ENCODE peak calls at places on chromosomes 5 and 9, in nine cellular contexts. I is RWPE2, E is epithelial cell of esophagus, B is brain microvascular endothelial cell, A is cardiac muscle cell, R is AG10803, L is stomach, M is coronary artery, O is fibroblast of lung. X is an unnamed sample.
A peak's percentile ranks its signal among the peaks of the same experiment; 100 is the strongest.

GRCh38 chr5:83441752-83442151 is 29.8 kb upstream of the VCAN start:
- DNase-seq in I (no peak), E (peak; percentile 4), B (no peak), A (no peak), R (no peak), L (no peak), M (no peak), O (no peak), X (no peak)

GRCh38 chr9:77744877-77745435 is 96.8 kb upstream of the GNA14 start:
- DNase-seq in I (no peak), E (no peak), B (no peak), A (no peak), R (no peak), L (no peak), M (no peak), O (peak; percentile 19), X (no peak)

GRCh38 chr5:98372351-98372750 is 401.1 kb upstream of the RGMB start:
- DNase-seq in I (no peak), E (no peak), B (no peak), A (peak; percentile 56), R (peak; percentile 4), L (no peak), M (no peak), O (peak; percentile 53), X (no peak)

GRCh38 chr5:109996246-109996645 is 306.5 kb downstream of the MAN2A1 start:
- DNase-seq in I (no peak), E (no peak), B (no peak), A (no peak), R (no peak), L (no peak), M (no peak), O (peak; percentile 6), X (no peak)

GRCh38 chr9:124040186-124040920 is 28.8 kb downstream of the LHX2 start:
- DNase-seq in I (no peak), E (no peak), B (peak; percentile 38), A (peak; percentile 38), R (peak; percentile 28), L (no peak), M (no peak), O (no peak), X (peak; percentile 48)

GRCh38 chr9:89274838-89275237 is 36.2 kb upstream of the CKS2 start:
- DNase-seq in I (no peak), E (peak; percentile 72), B (peak; percentile 94), A (peak; percentile 89), R (peak; percentile 97), L (no peak), M (no peak), O (peak; percentile 95), X (peak; percentile 73)

GRCh38 chr5:175524211-175524610 is 45.9 kb downstream of the SFXN1 start:
- DNase-seq in I (no peak), E (no peak), B (no peak), A (no peak), R (no peak), L (no peak), M (no peak), O (no peak), X (no peak)

GRCh38 chr5:83527191-83527590 is 55.6 kb downstream of the VCAN start:
- DNase-seq in I (no peak), E (no peak), B (no peak), A (no peak), R (no peak), L (no peak), M (no peak), O (no peak), X (no peak)

GRCh38 chr5:60727032-60727431 is 27.1 kb upstream of the DEPDC1B start:
- DNase-seq in I (no peak), E (peak; percentile 19), B (no peak), A (no peak), R (no peak), L (no peak), M (no peak), O (no peak), X (no peak)

GRCh38 chr5:18068851-18069250 is 434.6 kb downstream of the TAF11L14 start:
- DNase-seq in I (no peak), E (no peak), B (no peak), A (no peak), R (no peak), L (no peak), M (no peak), O (no peak), X (no peak)

GRCh38 chr5:106521701-106522100 is 1149.0 kb downstream of the EFNA5 start:
- DNase-seq in I (no peak), E (peak; percentile 88), B (peak; percentile 88), A (peak; percentile 13), R (peak; percentile 34), L (no peak), M (no peak), O (peak; percentile 67), X (peak; percentile 89)

DNA sequence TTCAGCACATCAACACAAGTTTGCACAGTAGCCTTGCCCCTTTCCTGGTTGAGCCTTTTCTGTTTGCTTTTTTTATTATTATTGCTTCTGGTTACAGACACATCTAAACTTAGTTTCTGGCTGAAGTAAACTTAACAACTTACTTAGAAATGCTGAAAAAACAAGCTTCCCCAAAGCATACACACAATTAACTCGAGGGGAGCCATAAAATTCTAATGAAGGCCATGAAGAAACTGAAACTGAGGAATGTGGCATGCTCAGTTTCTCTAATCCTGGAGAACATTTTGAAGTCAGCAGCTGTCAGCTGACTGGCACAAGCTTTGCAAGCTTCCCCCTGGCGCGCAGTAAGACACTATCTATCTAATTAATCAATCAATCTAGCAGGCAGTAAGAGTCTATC is 3.7 kb downstream of the MYO10 start:
- DNase-seq in I (no peak), E (no peak), B (no peak), A (no peak), R (no peak), L (no peak), M (no peak), O (no peak), X (no peak)
- H3K4me3 ChIP-seq in I (no peak overlapping the region), E (no peak overlapping the region), B (peak overlapping the region; percentile 94), A (no peak overlapping the region), R (no peak overlapping the region), L (peak overlapping the region; percentile 89), M (no peak overlapping the region), O (no peak overlapping the region), X (no peak overlapping the region)

DNA sequence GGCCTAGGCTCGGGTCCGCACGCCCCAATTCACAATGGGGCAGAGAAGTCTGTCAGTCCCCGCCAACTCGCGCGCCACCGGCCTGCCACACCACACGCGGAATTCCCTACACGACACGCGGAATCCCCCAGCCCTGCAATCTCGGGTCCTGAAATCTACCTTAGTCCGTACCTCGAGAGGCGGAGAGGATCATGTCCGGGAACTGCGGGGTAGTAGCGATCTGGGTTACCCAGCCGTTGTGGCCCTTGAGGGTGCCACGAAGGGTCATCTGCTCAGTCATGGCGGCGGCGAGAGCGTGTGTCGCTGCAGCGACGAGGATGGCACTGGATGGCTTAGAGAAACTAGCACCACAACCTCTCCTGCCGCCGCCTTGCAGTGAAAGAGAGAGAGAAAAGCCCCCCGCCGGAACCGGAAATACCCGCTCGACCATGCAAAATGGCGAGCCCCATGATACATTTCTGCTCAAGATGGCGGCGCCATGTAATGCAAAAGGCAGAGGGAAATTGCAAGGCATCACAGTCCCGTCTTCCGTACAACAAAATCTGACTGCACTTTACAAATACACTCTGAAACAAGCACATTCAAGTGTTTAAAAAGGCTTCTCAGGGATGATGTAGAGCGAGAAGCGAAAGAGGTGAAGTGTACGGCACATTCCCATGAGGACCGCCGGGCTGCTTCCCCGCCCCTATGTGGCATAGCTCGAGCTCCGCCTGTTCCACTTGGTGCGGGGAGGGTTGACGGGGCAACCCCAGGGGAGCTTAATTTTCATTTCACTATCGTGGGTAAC is at the start of gene RACK1:
- DNase-seq in I (peak; percentile 92), E (peak; percentile 89), B (peak; percentile 88), A (peak; percentile 92), R (peak; percentile 86), L (peak; percentile 88), M (peak; percentile 92), O (peak; percentile 92), X (peak; percentile 72)
- TF ChIP-seq CTCF in I (no peak), E (no peak), B (no peak), A (no peak), R (no peak), L (no peak), M (no peak), O (no peak), X (no peak)

GRCh38 chr9:15420796-15421195 is 1.9 kb upstream of the SNAPC3 start:
- DNase-seq in I (no peak), E (no peak), B (peak; percentile 63), A (no peak), R (no peak), L (no peak), M (no peak), O (peak; percentile 17), X (no peak)

GRCh38 chr9:15422355-15423327 is at the start of gene SNAPC3:
- DNase-seq in I (peak; percentile 89), E (peak; percentile 97), B (peak; percentile 92), A (peak; percentile 97), R (peak; percentile 95), L (peak; percentile 94), M (peak; percentile 96), O (peak; percentile 95), X (peak; percentile 86)

GRCh38 chr9:15417626-15418025 is 5.0 kb upstream of the SNAPC3 start:
- DNase-seq in I (no peak), E (no peak), B (no peak), A (no peak), R (no peak), L (no peak), M (no peak), O (no peak), X (no peak)

GRCh38 chr9:15423328-15423985 is 781 bp downstream of the SNAPC3 start:
- DNase-seq in I (no peak), E (peak; percentile 51), B (peak; percentile 22), A (peak; percentile 42), R (peak; percentile 50), L (no peak), M (no peak), O (peak; percentile 58), X (peak; percentile 44)

DNA sequence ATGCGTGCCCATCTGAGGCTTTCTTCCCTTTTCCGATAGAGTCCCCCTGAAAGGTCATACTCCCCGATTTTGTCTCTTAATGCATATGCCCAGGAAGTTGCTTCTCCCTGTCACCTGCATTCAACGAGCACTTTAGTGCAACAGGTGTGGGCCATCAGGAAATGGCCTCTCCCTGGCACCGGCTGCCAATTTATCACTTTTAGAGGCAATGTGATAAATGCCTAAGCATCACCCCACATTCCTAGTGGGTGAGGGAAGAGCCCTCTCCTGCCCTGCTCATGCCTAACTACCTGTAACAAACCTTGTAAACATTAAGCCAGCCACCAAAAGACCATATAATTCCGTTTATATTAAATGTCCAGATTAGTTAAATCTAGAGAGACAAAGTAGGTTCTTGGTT is 1.1 kb upstream of the SNAPC3 start:
- DNase-seq in I (no peak), E (no peak), B (no peak), A (no peak), R (no peak), L (no peak), M (no peak), O (no peak), X (no peak)
- H3K4me3 ChIP-seq in I (no peak overlapping the region), E (no peak overlapping the region), B (no peak overlapping the region), A (no peak overlapping the region), R (no peak overlapping the region), L (no peak overlapping the region), M (no peak overlapping the region), O (no peak overlapping the region), X (no peak overlapping the region)

DNA sequence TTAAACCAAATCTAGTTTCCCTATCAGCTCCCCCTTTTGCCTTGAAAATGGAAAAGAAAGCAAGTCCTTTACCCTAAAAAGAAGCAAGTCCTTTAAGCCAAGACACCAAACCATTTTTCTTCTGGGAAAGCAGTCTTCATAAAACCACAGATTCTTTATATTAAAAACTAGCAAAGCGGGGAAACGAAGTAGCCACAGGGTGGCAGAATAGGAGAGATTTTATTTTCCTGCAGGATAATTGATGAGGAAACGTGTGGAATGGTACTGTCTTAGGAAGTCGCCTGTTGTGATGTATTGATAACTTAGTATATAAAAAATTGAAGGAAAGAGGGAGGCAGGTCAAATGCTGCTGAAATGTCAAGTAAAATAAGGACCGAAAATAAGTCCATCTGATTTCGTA is 41.1 kb downstream of the ZNF883 start:
- DNase-seq in I (no peak), E (no peak), B (no peak), A (peak; percentile 13), R (peak; percentile 3), L (no peak), M (no peak), O (peak; percentile 2), X (peak; percentile 3)
- TF ChIP-seq CTCF in I (peak; percentile 39), E (no peak), B (peak; percentile 22), A (peak; percentile 10), R (peak; percentile 31), L (no peak), M (no peak), O (peak; percentile 31), X (no peak)

X was measured in bronchial epithelial cell.